ENCODE peak calls at places on chromosome 18, in six cellular contexts. P is GM06990; Z is activated CD4-positive, alpha-beta T cell treated with anti-CD3 and anti-CD28 coated beads, Interleukin-2, amount 50 U/mL, for 1 hour; W is HCEC 1CT; T is stimulated activated CD4-positive, alpha-beta T cell treated with anti-CD3 and anti-CD28 coated beads, TNF-alpha, amount 100 ng/mL, for 4 hours; O is amniotic stem cell. J is an unnamed sample.
A peak's percentile ranks its signal among the peaks of the same experiment; 100 is the strongest.

GRCh38 chr18:8871484-8871883 is 166.1 kb downstream of the MTCL1 start:
- DNase-seq in T (no peak), Z (no peak), W (no peak), P (no peak), O (no peak), J (no peak)

GRCh38 chr18:37964885-37965571 is 399.4 kb upstream of the CELF4 start:
- DNase-seq in T (no peak), Z (no peak), W (no peak), P (no peak), O (no peak), J (no peak)

GRCh38 chr18:52716926-52717325 is 376.9 kb downstream of the DCC start:
- DNase-seq in Z (no peak), T (no peak), W (no peak), P (no peak), O (no peak), J (peak; percentile 17)

GRCh38 chr18:35479911-35480586 is 17.7 kb downstream of the INO80C start:
- DNase-seq in O (no peak), T (no peak), W (no peak), P (no peak), Z (no peak), J (no peak)

GRCh38 chr18:41526046-41526445 is 429.0 kb upstream of the PIK3C3 start:
- DNase-seq in W (no peak), T (no peak), O (no peak), P (no peak), Z (no peak), J (no peak)

GRCh38 chr18:72013512-72013911 is 530.6 kb downstream of the CBLN2 start:
- DNase-seq in T (no peak), O (no peak), P (no peak), Z (no peak), W (no peak), J (no peak)

GRCh38 chr18:49967171-49967570 is 153.8 kb upstream of the ACAA2 start:
- DNase-seq in P (no peak), T (no peak), W (no peak), O (no peak), Z (no peak), J (no peak)

GRCh38 chr18:62991959-62992358 is 276.6 kb downstream of the PHLPP1 start:
- DNase-seq in Z (no peak), T (no peak), P (no peak), O (no peak), W (no peak), J (no peak)

GRCh38 chr18:13382990-13383821 is 164.6 kb downstream of the LDLRAD4 start:
- DNase-seq in Z (no peak), W (no peak), P (no peak), T (no peak), O (no peak), J (no peak)

GRCh38 chr18:77063256-77063655 is 69.3 kb downstream of the MBP start:
- DNase-seq in W (peak; percentile 38), Z (peak; percentile 67), T (peak; percentile 57), O (no peak), P (peak; percentile 57), J (no peak)

GRCh38 chr18:64238076-64238475 is 89.2 kb upstream of the LINC00305 start:
- DNase-seq in O (no peak), W (no peak), P (no peak), T (no peak), Z (no peak), J (no peak)

GRCh38 chr18:34631567-34631966 is 78.5 kb upstream of the DTNA start:
- DNase-seq in O (no peak), T (no peak), P (no peak), Z (no peak), W (no peak), J (no peak)

GRCh38 chr18:67300498-67300897 is 216.0 kb downstream of the DSEL start:
- DNase-seq in W (no peak), T (no peak), Z (peak; percentile 9), O (no peak), P (peak; percentile 13), J (no peak)

GRCh38 chr18:9827211-9827855 is 58.4 kb upstream of the TXNDC2 start:
- DNase-seq in Z (no peak), P (no peak), T (no peak), O (no peak), W (no peak), J (no peak)

GRCh38 chr18:22223263-22223960 is 54.0 kb downstream of the GATA6 start:
- DNase-seq in Z (no peak), T (no peak), P (no peak), W (peak; percentile 70), O (peak; percentile 70), J (no peak)

GRCh38 chr18:36355511-36355910 is 58.0 kb downstream of the FHOD3 start:
- DNase-seq in O (no peak), T (no peak), W (peak; percentile 37), P (no peak), Z (no peak), J (no peak)

GRCh38 chr18:73787316-73787715 is 360.3 kb downstream of the FBXO15 start:
- DNase-seq in Z (no peak), O (no peak), W (no peak), P (no peak), T (no peak), J (no peak)

GRCh38 chr18:63410792-63411191 is 11.5 kb downstream of the VPS4B start:
- DNase-seq in T (no peak), O (no peak), W (peak; percentile 88), Z (no peak), P (no peak), J (no peak)

GRCh38 chr18:54957987-54958386 is 1.3 kb downstream of the CCDC68 start:
- DNase-seq in P (no peak), T (no peak), W (peak; percentile 38), Z (no peak), O (no peak), J (no peak)

GRCh38 chr18:59606193-59607175 is 90.7 kb downstream of the CCBE1 start:
- DNase-seq in W (peak; percentile 67), O (peak; percentile 11), Z (no peak), T (no peak), P (no peak), J (no peak)

GRCh38 chr18:56461151-56461550 is 177.2 kb downstream of the TXNL1 start:
- DNase-seq in O (no peak), W (no peak), P (no peak), T (no peak), Z (no peak), J (no peak)

GRCh38 chr18:39994521-39994920 is 1960.5 kb upstream of the PIK3C3 start:
- DNase-seq in W (no peak), Z (no peak), P (no peak), O (no peak), T (no peak), J (no peak)

GRCh38 chr18:56532176-56532840 is 106.1 kb downstream of the TXNL1 start:
- DNase-seq in W (no peak), P (peak; percentile 56), T (no peak), O (no peak), Z (no peak), J (peak; percentile 5)

GRCh38 chr18:159037-159652 is 788 bp downstream of the USP14 start:
- DNase-seq in W (peak; percentile 27), T (no peak), Z (no peak), P (no peak), O (no peak), J (no peak)

GRCh38 chr18:8795586-8795985 is 90.2 kb downstream of the MTCL1 start:
- DNase-seq in P (no peak), T (no peak), W (no peak), O (no peak), Z (no peak), J (no peak)

GRCh38 chr18:75063615-75064512 is 145.1 kb downstream of the PTGR3 start:
- DNase-seq in O (no peak), Z (no peak), P (no peak), W (no peak), T (no peak), J (no peak)

GRCh38 chr18:26956894-26957293 is 91.4 kb upstream of the AQP4 start:
- DNase-seq in P (no peak), T (no peak), W (no peak), O (no peak), Z (no peak), J (no peak)

GRCh38 chr18:49819768-49820662 is 6.7 kb upstream of the ACAA2 start:
- DNase-seq in O (no peak), P (no peak), Z (peak; percentile 22), T (peak; percentile 26), W (peak; percentile 9), J (no peak)

GRCh38 chr18:22065311-22065710 is 104.1 kb upstream of the GATA6 start:
- DNase-seq in Z (no peak), W (no peak), O (no peak), P (no peak), T (no peak), J (no peak)

GRCh38 chr18:3612315-3612714 is 162.3 kb downstream of the TGIF1 start:
- DNase-seq in P (no peak), T (no peak), Z (no peak), O (no peak), W (no peak), J (no peak)

GRCh38 chr18:22084547-22084946 is 84.8 kb upstream of the GATA6 start:
- DNase-seq in Z (no peak), T (no peak), W (no peak), O (no peak), P (no peak), J (no peak)

J was measured in AG04449.